ENCODE peak calls at places on chromosomes 7 and 10, in seven cellular contexts. P is IMR-90, C is tibial nerve, V is left lung, L is GM23338, W is endothelial cell, T is GM10248. M is an unnamed sample.

GRCh38 chr10:12966067-12966466 is 35.4 kb downstream of the CCDC3 start:
- DNase-seq in L (no peak), V (no peak), C (no peak), T (no peak), W (no peak), P (no peak), M (no peak)

GRCh38 chr10:21517134-21517982 is 8.1 kb downstream of the SKIDA1 start:
- DNase-seq in V (no peak), T (no peak), L (peak; percentile 92), P (peak; percentile 59), W (peak; percentile 31), C (no peak), M (no peak)

GRCh38 chr10:21260793-21261149 is 264.7 kb downstream of the SKIDA1 start:
- DNase-seq in V (no peak), C (no peak), W (no peak), T (no peak), P (no peak), L (peak; percentile 54), M (no peak)

GRCh38 chr10:70508912-70509366 is 30.4 kb downstream of the PALD1 start:
- DNase-seq in V (no peak), W (peak; percentile 71), P (peak; percentile 28), C (peak; percentile 15), T (no peak), L (peak; percentile 36), M (no peak)

GRCh38 chr7:25186436-25186835 is 41.9 kb downstream of the NPVF start:
- DNase-seq in V (no peak), C (no peak), P (no peak), W (no peak), L (no peak), T (no peak), M (no peak)

GRCh38 chr10:95485030-95485429 is 76.1 kb downstream of the SORBS1 start:
- DNase-seq in L (no peak), T (no peak), V (no peak), C (no peak), P (no peak), W (no peak), M (no peak)

GRCh38 chr7:97541188-97541587 is 190.7 kb upstream of the TAC1 start:
- DNase-seq in W (no peak), C (no peak), V (no peak), T (no peak), L (no peak), P (no peak), M (no peak)

GRCh38 chr7:121810831-121811494 is 62.0 kb upstream of the PTPRZ1 start:
- DNase-seq in T (no peak), W (no peak), L (no peak), C (no peak), V (no peak), P (no peak), M (no peak)

GRCh38 chr7:2011266-2012043 is 221.3 kb downstream of the MAD1L1 start:
- DNase-seq in V (peak; percentile 28), L (no peak), C (no peak), P (no peak), T (no peak), W (no peak), M (no peak)

GRCh38 chr7:27205325-27206280 is 5.7 kb upstream of the HOXA13 start:
- DNase-seq in V (no peak), C (no peak), T (no peak), W (no peak), L (peak; percentile 58), P (no peak), M (no peak)

GRCh38 chr7:77247206-77247850 is 47.7 kb upstream of the FGL2 start:
- DNase-seq in T (peak; percentile 66), W (peak; percentile 86), V (peak; percentile 67), P (peak; percentile 83), L (peak; percentile 94), C (peak; percentile 83), M (peak; percentile 69)

GRCh38 chr10:104340692-104341091 is 2.4 kb upstream of the ITPRIP start:
- DNase-seq in W (no peak), V (no peak), P (no peak), C (no peak), T (no peak), L (peak; percentile 37), M (no peak)

GRCh38 chr10:44382981-44383748 is 1.7 kb downstream of the CXCL12 start:
- DNase-seq in L (peak; percentile 31), P (no peak), W (no peak), C (no peak), T (no peak), V (no peak), M (no peak)

GRCh38 chr10:62317257-62317656 is 48.6 kb upstream of the RTKN2 start:
- DNase-seq in T (no peak), C (no peak), L (no peak), V (no peak), W (no peak), P (no peak), M (no peak)

GRCh38 chr7:135159359-135160087 is 11.0 kb downstream of the CYREN start:
- DNase-seq in T (no peak), W (no peak), V (no peak), C (no peak), L (no peak), P (no peak), M (no peak)

GRCh38 chr7:133771778-133772421 is 355.2 kb upstream of the LRGUK start:
- DNase-seq in P (no peak), V (no peak), W (no peak), C (no peak), T (no peak), L (no peak), M (no peak)

GRCh38 chr10:131972474-131973071 is 9.2 kb downstream of the BNIP3 start:
- DNase-seq in P (peak; percentile 36), L (no peak), C (peak; percentile 33), T (peak; percentile 43), V (no peak), W (no peak), M (no peak)

GRCh38 chr7:15643000-15643705 is 43.3 kb downstream of the MEOX2 start:
- DNase-seq in T (no peak), V (no peak), L (peak; percentile 12), W (no peak), C (no peak), P (no peak), M (no peak)

GRCh38 chr10:18312385-18313145 is 172.3 kb downstream of the CACNB2 start:
- DNase-seq in W (no peak), P (peak; percentile 62), V (no peak), T (peak; percentile 41), C (peak; percentile 6), L (peak; percentile 71), M (no peak)

GRCh38 chr7:25894902-25895791 is 256.9 kb upstream of the NFE2L3 start:
- DNase-seq in P (peak; percentile 2), L (peak; percentile 78), C (peak; percentile 69), T (peak; percentile 81), W (peak; percentile 79), V (peak; percentile 70), M (peak; percentile 57)

GRCh38 chr10:77056650-77057049 is 581.0 kb downstream of the KCNMA1 start:
- DNase-seq in W (no peak), T (no peak), V (no peak), C (no peak), P (no peak), L (no peak), M (no peak)

GRCh38 chr10:8577681-8578080 is 523.2 kb downstream of the GATA3 start:
- DNase-seq in V (no peak), P (no peak), W (no peak), L (no peak), C (no peak), T (no peak), M (no peak)

GRCh38 chr7:19561121-19561805 is 147.6 kb downstream of the POLR1F start:
- DNase-seq in L (no peak), C (no peak), P (no peak), T (no peak), W (no peak), V (no peak), M (no peak)

DNA sequence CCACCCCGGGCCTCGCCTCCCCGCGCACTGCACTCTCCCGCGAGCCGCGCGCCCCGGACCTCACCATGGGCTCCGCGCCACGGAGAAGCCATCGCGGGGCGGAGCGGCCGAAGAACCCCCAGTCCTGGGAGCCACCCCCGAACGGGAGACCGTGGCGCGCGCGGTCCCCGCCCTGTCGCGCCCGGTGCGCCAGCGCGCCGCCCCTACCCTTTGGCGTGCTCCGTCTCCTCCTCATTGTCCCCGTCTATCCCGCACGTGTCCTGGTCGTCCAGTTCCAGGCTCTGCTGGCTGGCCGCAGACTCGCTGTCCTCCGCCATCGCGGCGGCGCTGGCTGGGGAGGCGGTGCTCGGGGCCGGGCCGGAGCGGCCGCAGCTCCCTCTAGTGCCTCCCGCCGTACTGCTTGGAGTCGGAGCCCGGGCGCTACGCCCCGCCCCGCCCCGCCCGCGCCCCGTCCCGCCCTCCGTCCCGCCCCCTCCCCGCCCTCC is at the start of gene NMT2:
- DNase-seq in T (no peak), V (peak; percentile 91), P (no peak), L (peak; percentile 85), W (no peak), C (peak; percentile 43), M (peak; percentile 78)
- TF ChIP-seq CTCF in T (peak; percentile 47), V (peak; percentile 12), P (peak; percentile 56), L (no peak), W (peak; percentile 41), C (peak; percentile 43), M (peak; percentile 21)

GRCh38 chr7:142483659-142484317 is 225.9 kb upstream of the PRSS58 start:
- DNase-seq in L (peak; percentile 14), T (no peak), P (no peak), W (no peak), C (no peak), V (no peak), M (no peak)
- TF ChIP-seq CTCF in L (no peak), T (no peak), P (no peak), W (peak; percentile 37), C (no peak), V (peak; percentile 3), M (no peak)

DNA sequence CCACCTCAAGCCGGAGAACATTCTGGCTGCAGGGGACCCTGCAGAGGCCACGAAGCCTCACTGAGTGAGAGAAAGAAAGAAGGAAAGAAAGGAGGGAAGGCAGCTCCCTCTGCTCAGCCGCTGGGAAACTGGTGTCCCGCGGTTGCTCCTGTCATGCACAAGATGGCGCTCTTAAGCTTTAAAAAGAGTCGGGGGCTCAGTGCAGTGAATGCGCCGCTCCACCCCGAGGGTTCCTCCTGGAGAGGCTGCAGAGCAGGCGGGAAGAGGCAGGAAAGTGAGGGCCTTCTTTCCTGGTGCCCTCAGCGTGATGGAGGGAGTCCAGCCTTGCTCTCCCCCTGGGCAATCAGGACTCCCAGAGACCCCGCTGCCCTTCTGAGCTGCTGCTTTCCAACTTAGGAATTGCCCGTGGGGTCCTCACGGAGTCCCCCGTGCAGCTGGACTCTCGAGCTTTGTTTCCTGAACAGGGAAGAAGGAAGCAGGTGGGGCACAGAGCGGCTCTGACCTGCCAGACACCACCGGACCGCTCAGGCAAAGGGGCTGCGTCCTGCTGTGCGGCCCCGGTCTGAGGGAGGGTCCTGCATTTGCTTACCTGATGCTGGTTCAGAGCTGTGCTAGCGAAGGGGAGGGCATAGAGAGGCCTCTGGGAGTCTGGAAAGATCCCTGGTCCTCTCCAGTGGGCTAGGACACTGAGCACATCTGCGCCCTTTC is 141.9 kb upstream of the MKI67 start:
- DNase-seq in V (no peak), C (peak; percentile 30), W (peak; percentile 79), L (peak; percentile 95), T (peak; percentile 39), P (no peak), M (no peak)
- TF ChIP-seq CTCF in V (peak; percentile 13), C (peak; percentile 39), W (peak; percentile 71), L (peak; percentile 76), T (peak; percentile 48), P (peak; percentile 26), M (no peak)

DNA sequence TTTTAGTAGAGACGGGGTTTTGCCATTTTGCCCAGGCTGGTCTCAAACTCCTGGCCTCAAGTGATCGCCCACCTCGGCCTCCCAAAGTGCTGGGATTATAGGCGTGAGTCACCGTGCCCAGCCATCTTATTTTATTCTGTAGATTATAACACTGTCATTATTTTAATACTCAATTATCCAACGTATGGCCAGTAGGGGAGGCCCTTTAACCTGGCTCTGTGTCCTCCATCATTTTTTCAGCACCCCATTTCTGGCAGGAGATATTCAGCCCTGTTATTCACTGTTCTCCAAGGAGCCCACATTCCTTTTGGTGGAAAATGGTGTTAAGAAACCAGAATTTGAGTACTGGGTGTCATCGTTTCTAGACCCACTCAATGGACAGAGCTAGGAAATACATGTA is 31.5 kb downstream of the PDSS1 start:
- DNase-seq in C (no peak), L (no peak), T (no peak), W (no peak), P (no peak), V (no peak), M (no peak)
- TF ChIP-seq CTCF in C (no peak), L (peak; percentile 27), T (peak; percentile 27), W (no peak), P (peak; percentile 14), V (no peak), M (no peak)

M was measured in natural killer cell.